ENCODE peak calls at places on chromosomes 11 and 22, in six cellular contexts. L, J, Z, U, F and W are unnamed samples.

GRCh38 chr11:17439316-17439782 is 37.3 kb downstream of the ABCC8 start:
- DNase-seq in U (no peak), Z (peak), L (no peak), J (no peak), F (no peak), W (no peak)

GRCh38 chr22:47166446-47167016 is 404.1 kb downstream of the TBC1D22A start:
- DNase-seq in J (no peak), L (no peak), U (no peak), Z (peak), F (no peak), W (peak)

GRCh38 chr22:35894464-35894878 is 134.2 kb downstream of the RBFOX2 start:
- DNase-seq in F (no peak), J (no peak), U (no peak), Z (no peak), L (no peak), W (no peak)

GRCh38 chr11:8794677-8795103 is 112.1 kb downstream of the RPL27A start:
- DNase-seq in U (no peak), Z (peak), F (no peak), J (no peak), L (no peak), W (no peak)

GRCh38 chr11:116590844-116591575 is 181.8 kb downstream of the BUD13 start:
- DNase-seq in F (no peak), L (no peak), U (no peak), J (no peak), Z (no peak), W (no peak)

GRCh38 chr11:12088047-12088481 is 22.3 kb upstream of the MICAL2 start:
- DNase-seq in Z (no peak), F (no peak), L (peak), U (peak), J (no peak), W (no peak)

GRCh38 chr22:26174280-26174679 is 5.0 kb downstream of the SEZ6L start:
- DNase-seq in J (no peak), F (no peak), Z (peak), L (no peak), U (no peak), W (peak)

GRCh38 chr11:2428322-2428795 is 16.0 kb downstream of the TRPM5 start:
- DNase-seq in U (peak), F (peak), J (peak), Z (peak), L (peak), W (no peak)

GRCh38 chr11:91081440-91082088 is 858.7 kb upstream of the CHORDC1 start:
- DNase-seq in F (peak), Z (no peak), J (no peak), U (peak), L (peak), W (no peak)

GRCh38 chr22:50581031-50581949 is 1.4 kb downstream of the CHKB start:
- DNase-seq in F (no peak), L (no peak), J (no peak), Z (no peak), U (peak), W (no peak)

GRCh38 chr11:36364551-36364950 is 68.5 kb downstream of the PRR5L start:
- DNase-seq in Z (no peak), L (no peak), J (no peak), U (no peak), F (no peak), W (no peak)

GRCh38 chr11:71948314-71949027 is 19.6 kb downstream of the RNF121 start:
- DNase-seq in J (no peak), L (no peak), F (no peak), Z (no peak), U (peak), W (no peak)

GRCh38 chr11:75896843-75897419 is 81.9 kb downstream of the UVRAG start:
- DNase-seq in J (peak), F (no peak), Z (no peak), U (peak), L (peak), W (no peak)

GRCh38 chr11:61697093-61697492 is 16.9 kb downstream of the DAGLA start:
- DNase-seq in L (no peak), Z (no peak), F (peak), U (no peak), J (no peak), W (no peak)

GRCh38 chr11:91686700-91687099 is 537.9 kb upstream of the FAT3 start:
- DNase-seq in L (no peak), J (no peak), U (no peak), F (no peak), Z (no peak), W (no peak)

GRCh38 chr22:42397332-42398246 is 34.6 kb downstream of the NFAM1 start:
- DNase-seq in U (no peak), L (no peak), J (no peak), Z (no peak), F (no peak), W (no peak)

GRCh38 chr11:134449713-134450112 is 37.7 kb upstream of the B3GAT1 start:
- DNase-seq in F (no peak), U (no peak), L (no peak), J (no peak), Z (peak), W (peak)

GRCh38 chr11:60206616-60207015 is 23.7 kb upstream of the MS4A6A start:
- DNase-seq in U (no peak), J (no peak), L (no peak), F (no peak), Z (no peak), W (no peak)

GRCh38 chr11:104967493-104968364 is 645 bp downstream of the CASP4 start:
- DNase-seq in U (peak), Z (no peak), J (no peak), L (peak), F (no peak), W (no peak)
- H4K91ac ChIP-seq in U (no peak), Z (no peak), J (no peak), L (peak), F (no peak), W (no peak)

GRCh38 chr11:44507491-44507890 is 58.0 kb upstream of the CD82 start:
- DNase-seq in Z (no peak), U (no peak), L (no peak), J (no peak), F (no peak), W (no peak)
- H4K91ac ChIP-seq in Z (no peak), U (no peak), L (no peak), J (no peak), F (no peak), W (no peak)

DNA sequence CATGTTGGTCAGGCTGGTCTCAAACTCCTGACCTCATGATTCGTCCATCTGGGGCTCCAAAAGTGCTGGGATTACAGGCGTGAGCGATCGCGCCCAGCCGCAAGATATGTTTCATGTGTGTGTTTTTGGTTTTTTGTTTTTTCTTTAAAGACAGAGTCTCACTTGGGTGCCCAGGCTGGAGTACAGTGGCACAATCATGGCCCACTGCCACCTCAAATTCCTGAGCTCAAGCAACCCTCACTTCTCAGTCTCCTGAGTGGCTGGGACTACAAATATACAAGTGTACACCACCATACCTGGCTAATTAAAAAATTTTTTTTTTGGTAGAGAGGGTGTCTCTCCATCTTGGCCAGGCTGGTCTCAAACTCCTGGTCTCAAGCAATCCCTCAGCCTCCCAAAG is 8.4 kb downstream of the TIGD3 start:
- DNase-seq in L (no peak), F (no peak), J (no peak), U (no peak), Z (no peak), W (no peak)
- H4K91ac ChIP-seq in L (no peak), F (no peak), J (no peak), U (no peak), Z (no peak), W (no peak)

DNA sequence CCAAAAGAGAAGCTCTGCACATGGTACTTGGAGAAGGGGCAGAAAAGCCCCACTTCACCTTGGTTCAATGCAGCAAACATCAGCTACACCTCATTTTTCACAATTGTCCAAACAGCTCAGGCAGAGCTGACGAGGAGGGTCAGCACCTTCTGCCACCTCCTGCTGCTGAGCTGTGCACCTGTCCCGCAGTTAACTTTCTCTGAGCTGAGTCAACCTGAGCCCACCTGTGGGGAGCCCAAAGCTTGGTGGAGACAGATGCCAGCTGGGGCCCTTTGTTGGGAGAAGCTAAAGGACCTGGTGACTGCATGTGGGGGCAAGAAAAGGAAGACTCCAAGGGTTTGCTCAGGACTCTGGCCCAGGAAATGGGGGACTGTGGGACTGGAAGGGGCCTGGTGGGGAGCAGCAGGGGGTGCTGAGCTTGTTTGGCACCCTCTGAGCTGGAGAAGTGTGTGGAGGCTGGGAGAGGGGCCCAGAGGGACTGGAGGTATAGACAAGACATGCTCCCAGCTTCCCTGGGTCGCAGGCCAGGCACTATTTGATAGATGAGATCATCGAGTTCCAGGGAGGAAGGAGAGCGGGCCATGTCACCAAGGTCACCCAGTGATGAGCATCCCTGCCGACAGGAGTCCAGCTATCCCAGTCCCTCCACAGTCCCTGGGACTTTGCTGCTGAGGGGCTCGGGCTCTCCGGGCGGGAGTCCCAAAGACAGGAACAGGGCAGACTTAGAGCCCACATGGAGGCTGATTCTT is 53.5 kb downstream of the KCNJ4 start:
- DNase-seq in L (no peak), J (no peak), U (no peak), F (no peak), Z (peak), W (no peak)
- H4K91ac ChIP-seq in L (no peak), J (no peak), U (no peak), F (no peak), Z (no peak), W (peak)

GRCh38 chr22:31917227-31917921 is 27.0 kb upstream of the YWHAH start:
- DNase-seq in J (no peak), L (no peak), Z (no peak), U (no peak), F (no peak), W (no peak)

GRCh38 chr22:31906569-31906968 is 37.8 kb upstream of the YWHAH start:
- DNase-seq in U (no peak), J (no peak), Z (no peak), L (no peak), F (no peak), W (no peak)

GRCh38 chr22:31915499-31916065 is 28.8 kb upstream of the YWHAH start:
- DNase-seq in L (no peak), F (peak), U (no peak), Z (no peak), J (no peak), W (no peak)

GRCh38 chr22:31912402-31912733 is 32.0 kb upstream of the YWHAH start:
- DNase-seq in Z (no peak), U (no peak), J (no peak), F (no peak), L (peak), W (no peak)

GRCh38 chr22:31911565-31912401 is 32.6 kb upstream of the YWHAH start:
- DNase-seq in Z (no peak), J (no peak), U (no peak), F (no peak), L (peak), W (no peak)
- H4K91ac ChIP-seq in Z (no peak), J (no peak), U (no peak), F (no peak), L (no peak), W (no peak)